ENCODE peak calls at places on chromosomes 12 and 14, in five cellular contexts. T, A, X, N and Q are unnamed samples.

GRCh38 chr14:55133416-55133815 is 4.4 kb downstream of the LGALS3 start:
- DNase-seq in A (no peak), X (no peak), T (no peak), N (no peak), Q (no peak)

GRCh38 chr12:25362646-25363045 is 111.9 kb upstream of the KRAS start:
- DNase-seq in N (no peak), T (no peak), A (no peak), X (no peak), Q (no peak)

GRCh38 chr12:118981285-118982201 is at the start of gene SRRM4:
- DNase-seq in A (no peak), N (peak; percentile 74), T (no peak), X (peak; percentile 83), Q (peak; percentile 42)

GRCh38 chr12:115983226-115983798 is 294.2 kb downstream of the MED13L start:
- DNase-seq in X (no peak), N (peak; percentile 46), T (no peak), A (no peak), Q (no peak)

GRCh38 chr14:54890794-54891193 is 11.8 kb downstream of the GCH1 start:
- DNase-seq in N (no peak), A (no peak), X (no peak), T (no peak), Q (peak; percentile 48)

GRCh38 chr14:34051966-34052657 is 101.2 kb upstream of the EGLN3 start:
- DNase-seq in A (peak; percentile 85), N (no peak), X (no peak), T (no peak), Q (no peak)

GRCh38 chr14:36646664-36647416 is 14.8 kb upstream of the PAX9 start:
- DNase-seq in A (no peak), T (no peak), N (peak; percentile 44), X (no peak), Q (peak; percentile 13)

GRCh38 chr12:55965941-55966407 is at the start of gene PMEL:
- DNase-seq in A (no peak), T (no peak), N (peak; percentile 19), X (no peak), Q (no peak)

GRCh38 chr12:56897844-56898341 is 36.3 kb downstream of the SDR9C7 start:
- DNase-seq in A (no peak), N (no peak), X (no peak), T (no peak), Q (no peak)

GRCh38 chr14:56686416-56686815 is 106.8 kb downstream of the TMEM260 start:
- DNase-seq in N (peak; percentile 7), A (no peak), T (no peak), X (no peak), Q (no peak)

GRCh38 chr12:124390442-124391116 is 95.7 kb downstream of the RFLNA start:
- DNase-seq in A (peak; percentile 73), T (no peak), X (no peak), N (no peak), Q (peak; percentile 74)

GRCh38 chr14:69873877-69874780 is 5.1 kb upstream of the SMOC1 start:
- DNase-seq in X (no peak), T (no peak), N (no peak), A (peak; percentile 72), Q (no peak)

GRCh38 chr12:95805864-95806669 is 15.5 kb upstream of the NTN4 start:
- DNase-seq in A (peak; percentile 97), X (no peak), T (peak; percentile 87), N (no peak), Q (no peak)

GRCh38 chr14:64447890-64448667 is 17.2 kb upstream of the AKAP5 start:
- DNase-seq in T (no peak), A (peak; percentile 29), N (no peak), X (no peak), Q (no peak)

GRCh38 chr14:53450871-53451270 is 297.7 kb upstream of the DDHD1 start:
- DNase-seq in X (no peak), A (peak; percentile 19), N (no peak), T (no peak), Q (no peak)

GRCh38 chr14:65359503-65359902 is 53.0 kb upstream of the FUT8 start:
- DNase-seq in N (no peak), T (no peak), A (no peak), X (no peak), Q (no peak)

DNA sequence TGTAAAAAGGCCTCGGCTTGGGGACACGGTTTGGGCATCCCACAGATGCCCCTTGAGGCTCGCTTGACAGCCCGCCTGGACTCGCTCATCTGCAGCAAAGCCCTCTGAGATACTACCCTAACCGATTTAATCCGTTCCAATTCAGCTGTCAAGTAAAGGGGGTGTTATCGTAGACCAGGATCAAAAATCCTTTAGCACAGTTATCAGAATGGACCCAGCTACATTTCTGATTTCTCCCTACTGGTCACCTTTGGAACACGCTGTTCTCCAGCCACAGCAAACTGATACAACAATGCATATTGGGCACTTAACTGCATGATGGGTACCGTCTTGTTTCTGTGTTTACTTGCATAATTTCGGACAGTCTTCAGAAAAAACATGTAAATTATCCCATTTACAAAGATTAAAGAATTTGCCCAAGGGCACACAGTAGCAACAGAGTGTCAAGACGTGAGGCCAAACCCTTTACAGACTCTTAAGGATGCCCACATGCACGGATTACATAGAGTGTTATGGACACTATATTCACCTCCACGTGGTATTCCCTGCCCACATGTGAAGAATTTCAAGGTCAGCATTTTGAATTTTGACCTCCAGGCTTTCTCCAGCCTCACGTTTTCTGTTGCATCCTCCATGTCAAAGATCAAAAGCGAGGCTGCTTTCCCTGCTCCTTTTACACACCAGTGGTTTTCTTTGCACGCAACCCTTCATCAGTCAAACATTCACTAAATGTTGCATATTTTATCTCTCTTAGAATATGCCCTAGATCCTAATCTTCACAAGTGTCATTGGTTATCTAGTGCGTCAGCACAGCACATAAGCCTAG is 3.2 kb upstream of the DUSP6 start:
- DNase-seq in X (no peak), N (no peak), A (peak; percentile 20), T (no peak), Q (no peak)
- TF ChIP-seq CTCF in X (peak; percentile 57), N (peak; percentile 31), A (no peak), T (peak; percentile 42), Q (no peak)

DNA sequence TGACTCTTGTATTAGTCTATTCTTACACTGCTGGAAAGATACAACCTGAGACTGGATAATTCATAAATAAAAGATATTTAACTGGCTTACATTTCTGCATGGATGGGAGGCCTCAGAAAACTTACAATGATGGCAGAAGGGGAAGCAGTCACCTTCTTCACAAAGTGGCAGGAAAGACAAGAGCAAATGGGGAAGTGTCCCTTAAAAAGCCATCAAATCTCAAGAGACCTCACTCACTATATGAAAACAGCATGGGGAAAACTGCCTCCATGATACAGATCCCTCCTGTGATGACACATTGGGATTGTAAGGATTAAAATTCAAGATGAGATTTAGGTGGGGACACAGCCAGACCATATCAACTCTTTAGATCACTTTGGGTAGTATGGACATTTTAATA is 83.7 kb downstream of the TMTC3 start:
- DNase-seq in X (no peak), T (no peak), N (no peak), A (no peak), Q (no peak)
- TF ChIP-seq CTCF in X (no peak), T (no peak), N (no peak), A (no peak), Q (no peak)

GRCh38 chr12:59444932-59445331 is 150.9 kb upstream of the SLC16A7 start:
- DNase-seq in T (no peak), N (no peak), A (peak; percentile 9), X (no peak), Q (no peak)
- TF ChIP-seq CTCF in T (peak; percentile 43), N (no peak), A (peak; percentile 26), X (no peak), Q (peak; percentile 29)

DNA sequence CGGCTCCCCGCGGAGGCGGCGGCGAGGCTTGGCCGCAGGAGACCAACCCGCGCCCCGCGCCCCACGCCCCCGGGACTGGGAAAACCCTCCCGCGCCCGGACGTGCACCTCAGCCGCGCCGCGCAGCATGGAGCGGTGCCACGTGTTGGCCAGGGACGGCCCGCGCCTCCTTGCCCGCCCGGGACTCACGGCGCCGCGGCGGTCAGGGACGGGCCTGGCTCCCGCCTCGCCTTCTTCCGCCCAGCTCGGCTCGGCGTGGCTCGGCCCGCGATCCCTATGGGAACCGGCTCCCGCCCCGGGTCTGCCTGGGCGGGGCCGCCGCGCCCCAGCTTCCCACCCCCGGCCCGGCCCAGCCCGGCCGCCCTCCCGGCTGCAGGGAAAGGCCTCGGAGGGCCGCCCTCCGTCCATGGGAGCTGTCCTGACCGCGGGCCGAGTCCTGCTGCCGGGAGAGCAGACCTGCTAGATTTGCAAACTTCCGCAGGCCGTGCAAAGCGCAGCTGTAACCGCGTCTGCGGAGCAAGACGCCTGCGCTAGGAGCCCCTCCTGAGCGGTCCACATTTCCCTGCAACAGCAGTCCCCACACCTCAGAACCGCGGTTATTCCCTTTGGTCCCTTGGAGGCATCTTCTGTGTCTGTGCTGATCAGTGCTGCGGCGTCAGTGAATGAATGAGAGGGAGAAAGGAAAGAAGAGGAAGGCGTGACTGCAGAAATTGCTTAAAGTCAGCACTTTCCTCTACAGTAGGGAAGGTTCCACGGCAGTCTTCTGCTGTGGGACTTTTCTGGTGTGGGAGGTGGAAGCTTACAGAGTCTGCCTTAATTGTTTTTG is at the start of gene CDKL1:
- DNase-seq in N (peak; percentile 70), X (peak; percentile 53), T (peak; percentile 7), A (peak; percentile 72), Q (peak; percentile 72)
- TF ChIP-seq CTCF in N (no peak), X (no peak), T (no peak), A (no peak), Q (no peak)

GRCh38 chr14:99627100-99627499 is 17.8 kb upstream of the HHIPL1 start:
- DNase-seq in X (no peak), T (no peak), A (no peak), N (no peak), Q (no peak)
- TF ChIP-seq CTCF in X (no peak), T (no peak), A (no peak), N (no peak), Q (no peak)

DNA sequence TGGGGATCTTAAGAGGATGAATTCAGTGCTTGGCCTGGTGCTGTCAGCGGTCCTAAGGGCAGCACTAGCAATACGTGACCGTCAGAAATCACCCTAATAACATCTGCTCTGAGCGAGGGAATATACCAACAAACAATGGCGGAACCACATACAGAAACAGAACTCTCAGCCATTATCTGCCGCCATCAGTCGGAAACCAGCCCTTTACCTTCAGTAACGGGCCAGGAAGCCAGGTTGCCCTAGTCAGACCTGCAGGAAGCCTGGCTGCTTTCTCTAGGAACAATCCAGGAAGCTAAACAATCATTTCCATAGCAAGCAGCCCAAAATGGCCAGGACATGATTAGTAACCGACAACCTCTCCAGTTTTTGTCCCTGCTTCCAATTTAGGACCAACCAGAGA is 5.6 kb downstream of the CDCA4 start:
- DNase-seq in T (no peak), N (no peak), A (no peak), X (no peak), Q (no peak)
- TF ChIP-seq CTCF in T (no peak), N (no peak), A (no peak), X (no peak), Q (no peak)

DNA sequence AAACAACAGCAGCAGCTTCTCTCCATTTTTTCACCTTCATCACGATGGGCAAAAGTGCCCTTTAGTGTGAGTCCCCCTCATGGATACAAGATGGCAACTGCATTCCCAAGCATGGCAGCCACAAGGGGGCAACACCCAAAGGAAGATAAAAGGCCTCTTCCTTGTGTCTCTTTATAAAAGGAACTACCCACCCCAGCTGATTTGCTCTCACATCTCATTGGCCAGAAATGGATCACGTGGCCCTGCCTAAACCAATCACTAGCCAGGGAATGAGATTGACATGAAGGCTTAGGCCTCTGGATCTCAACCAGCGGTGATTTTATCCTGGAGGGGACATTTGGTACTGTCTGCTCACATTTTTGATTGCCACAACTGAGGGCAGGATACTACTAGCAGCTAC is 21.9 kb upstream of the IFT81 start:
- DNase-seq in A (peak; percentile 72), N (peak; percentile 38), T (no peak), X (peak; percentile 36), Q (peak; percentile 40)
- TF ChIP-seq CTCF in A (peak; percentile 56), N (peak; percentile 14), T (peak; percentile 42), X (peak; percentile 45), Q (no peak)